ENCODE peak calls at places on chromosomes 6 and 20, in six cellular contexts. One of them, this sample, is unnamed.

GRCh38 chr6:64293298-64293697 is 657.7 kb downstream of the PHF3 start:
- DNase-seq in kidney: no peak
- DNase-seq in testis: no peak
- DNase-seq in AG04450: no peak
- DNase-seq in psoas muscle: no peak
- DNase-seq in aorta: no peak
- DNase-seq in this sample: no peak

GRCh38 chr6:17884501-17885039 is 102.9 kb downstream of the KIF13A start:
- DNase-seq in kidney: no peak
- DNase-seq in testis: no peak
- DNase-seq in AG04450: no peak
- DNase-seq in psoas muscle: no peak
- DNase-seq in aorta: no peak
- DNase-seq in this sample: no peak

GRCh38 chr6:55734256-55734655 is 141.1 kb downstream of the BMP5 start:
- DNase-seq in kidney: no peak
- DNase-seq in testis: no peak
- DNase-seq in AG04450: no peak
- DNase-seq in psoas muscle: no peak
- DNase-seq in aorta: no peak
- DNase-seq in this sample: no peak

GRCh38 chr6:121652726-121653623 is 217.5 kb downstream of the GJA1 start:
- DNase-seq in kidney: no peak
- DNase-seq in testis: no peak
- DNase-seq in AG04450: peak; percentile 63
- DNase-seq in psoas muscle: no peak
- DNase-seq in aorta: no peak
- DNase-seq in this sample: no peak

GRCh38 chr6:155248021-155249001 is 15.5 kb upstream of the CLDN20 start:
- DNase-seq in kidney: no peak
- DNase-seq in testis: peak; percentile 56
- DNase-seq in AG04450: peak; percentile 62
- DNase-seq in psoas muscle: no peak
- DNase-seq in aorta: peak; percentile 66
- DNase-seq in this sample: no peak

GRCh38 chr6:3022765-3023662 is 23.3 kb downstream of the NQO2 start:
- DNase-seq in kidney: no peak
- DNase-seq in testis: no peak
- DNase-seq in AG04450: no peak
- DNase-seq in psoas muscle: no peak
- DNase-seq in aorta: no peak
- DNase-seq in this sample: no peak

GRCh38 chr20:8721098-8721497 is 347.8 kb upstream of the PLCB4 start:
- DNase-seq in kidney: no peak
- DNase-seq in testis: peak; percentile 71
- DNase-seq in AG04450: peak; percentile 47
- DNase-seq in psoas muscle: no peak
- DNase-seq in aorta: no peak
- DNase-seq in this sample: peak; percentile 53

GRCh38 chr6:20991910-20992309 is 457.7 kb downstream of the CDKAL1 start:
- DNase-seq in kidney: no peak
- DNase-seq in testis: no peak
- DNase-seq in AG04450: no peak
- DNase-seq in psoas muscle: no peak
- DNase-seq in aorta: no peak
- DNase-seq in this sample: no peak

GRCh38 chr6:7140631-7141366 is 33.0 kb downstream of the RREB1 start:
- DNase-seq in kidney: peak; percentile 96
- DNase-seq in testis: peak; percentile 94
- DNase-seq in AG04450: no peak
- DNase-seq in psoas muscle: peak; percentile 95
- DNase-seq in aorta: peak; percentile 94
- DNase-seq in this sample: peak; percentile 88

GRCh38 chr6:88982720-88983119 is 19.3 kb upstream of the RNGTT start:
- DNase-seq in kidney: no peak
- DNase-seq in testis: peak; percentile 43
- DNase-seq in AG04450: peak; percentile 43
- DNase-seq in psoas muscle: peak; percentile 69
- DNase-seq in aorta: peak; percentile 65
- DNase-seq in this sample: no peak

GRCh38 chr6:14466278-14466677 is 348.7 kb downstream of the CD83 start:
- DNase-seq in kidney: no peak
- DNase-seq in testis: no peak
- DNase-seq in AG04450: no peak
- DNase-seq in psoas muscle: no peak
- DNase-seq in aorta: no peak
- DNase-seq in this sample: no peak

GRCh38 chr20:18187020-18187419 is 49.4 kb downstream of the KAT14 start:
- DNase-seq in kidney: no peak
- DNase-seq in testis: no peak
- DNase-seq in AG04450: no peak
- DNase-seq in psoas muscle: no peak
- DNase-seq in aorta: no peak
- DNase-seq in this sample: no peak

GRCh38 chr20:59452856-59453255 is 151.5 kb upstream of the PHACTR3 start:
- DNase-seq in kidney: no peak
- DNase-seq in testis: no peak
- DNase-seq in AG04450: no peak
- DNase-seq in psoas muscle: no peak
- DNase-seq in aorta: no peak
- DNase-seq in this sample: no peak

GRCh38 chr6:30013296-30013922 is 47.7 kb upstream of the POLR1H start:
- DNase-seq in kidney: no peak
- DNase-seq in testis: no peak
- DNase-seq in AG04450: no peak
- DNase-seq in psoas muscle: no peak
- DNase-seq in aorta: peak; percentile 50
- DNase-seq in this sample: peak; percentile 64

GRCh38 chr20:354298-354977 is 7.5 kb downstream of the NRSN2 start:
- DNase-seq in kidney: peak; percentile 85
- DNase-seq in testis: peak; percentile 76
- DNase-seq in AG04450: peak; percentile 38
- DNase-seq in psoas muscle: peak; percentile 78
- DNase-seq in aorta: peak; percentile 77
- DNase-seq in this sample: peak; percentile 80

GRCh38 chr20:51541189-51542032 is 1.1 kb downstream of the NFATC2 start:
- DNase-seq in kidney: peak; percentile 89
- DNase-seq in testis: peak; percentile 91
- DNase-seq in AG04450: no peak
- DNase-seq in psoas muscle: peak; percentile 80
- DNase-seq in aorta: peak; percentile 92
- DNase-seq in this sample: no peak

GRCh38 chr6:147063469-147064031 is 140.7 kb upstream of the STXBP5 start:
- DNase-seq in kidney: no peak
- DNase-seq in testis: no peak
- DNase-seq in AG04450: peak; percentile 49
- DNase-seq in psoas muscle: no peak
- DNase-seq in aorta: no peak
- DNase-seq in this sample: no peak

GRCh38 chr6:17497701-17498100 is 102.4 kb upstream of the FAM8A1 start:
- DNase-seq in kidney: no peak
- DNase-seq in testis: no peak
- DNase-seq in AG04450: no peak
- DNase-seq in psoas muscle: no peak
- DNase-seq in aorta: no peak
- DNase-seq in this sample: no peak

GRCh38 chr20:46657137-46657536 is 5.9 kb upstream of the SLC13A3 start:
- DNase-seq in kidney: no peak
- DNase-seq in testis: no peak
- DNase-seq in AG04450: no peak
- DNase-seq in psoas muscle: no peak
- DNase-seq in aorta: no peak
- DNase-seq in this sample: no peak

GRCh38 chr6:168007592-168008338 is 10.3 kb downstream of the KIF25 start:
- DNase-seq in kidney: no peak
- DNase-seq in testis: no peak
- DNase-seq in AG04450: peak; percentile 97
- DNase-seq in psoas muscle: no peak
- DNase-seq in aorta: peak; percentile 66
- DNase-seq in this sample: no peak

GRCh38 chr20:1809611-1810510 is 85.3 kb upstream of the SIRPA start:
- DNase-seq in kidney: no peak
- DNase-seq in testis: no peak
- DNase-seq in AG04450: no peak
- DNase-seq in psoas muscle: no peak
- DNase-seq in aorta: no peak
- DNase-seq in this sample: no peak
- H3K27ac ChIP-seq in kidney: no peak overlapping the region
- H3K27ac ChIP-seq in testis: no peak overlapping the region
- H3K27ac ChIP-seq in AG04450: peak overlapping the region; percentile 80
- H3K27ac ChIP-seq in psoas muscle: no peak overlapping the region
- H3K27ac ChIP-seq in aorta: peak overlapping the region; percentile 55
- H3K27ac ChIP-seq in this sample: no peak overlapping the region

DNA sequence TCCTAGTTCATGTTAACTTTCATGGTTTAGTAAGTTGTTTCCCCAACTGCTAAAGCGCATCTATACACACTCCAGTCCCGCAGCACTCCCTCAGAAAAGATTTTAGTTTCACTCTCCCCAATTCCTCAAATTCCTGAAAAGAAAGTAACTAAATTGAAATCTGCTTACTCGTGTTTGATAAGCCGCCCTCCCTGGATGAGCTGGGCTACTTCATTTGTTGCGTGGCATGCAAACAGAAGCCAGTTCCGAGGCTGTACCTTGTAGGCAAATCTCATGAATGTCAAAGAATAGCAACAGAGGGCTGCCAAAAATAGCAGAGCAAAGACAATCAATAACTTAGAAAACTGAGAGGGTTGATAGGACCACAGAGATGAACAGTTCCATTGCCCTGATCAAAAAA is 16.9 kb downstream of the MPC1 start:
- DNase-seq in kidney: no peak
- DNase-seq in testis: peak; percentile 40
- DNase-seq in AG04450: no peak
- DNase-seq in psoas muscle: no peak
- DNase-seq in aorta: no peak
- DNase-seq in this sample: no peak
- H3K4me3 ChIP-seq in kidney: no peak overlapping the region
- H3K4me3 ChIP-seq in testis: no peak overlapping the region
- H3K4me3 ChIP-seq in AG04450: no peak overlapping the region
- H3K4me3 ChIP-seq in psoas muscle: no peak overlapping the region
- H3K4me3 ChIP-seq in aorta: no peak overlapping the region
- H3K4me3 ChIP-seq in this sample: no peak overlapping the region

DNA sequence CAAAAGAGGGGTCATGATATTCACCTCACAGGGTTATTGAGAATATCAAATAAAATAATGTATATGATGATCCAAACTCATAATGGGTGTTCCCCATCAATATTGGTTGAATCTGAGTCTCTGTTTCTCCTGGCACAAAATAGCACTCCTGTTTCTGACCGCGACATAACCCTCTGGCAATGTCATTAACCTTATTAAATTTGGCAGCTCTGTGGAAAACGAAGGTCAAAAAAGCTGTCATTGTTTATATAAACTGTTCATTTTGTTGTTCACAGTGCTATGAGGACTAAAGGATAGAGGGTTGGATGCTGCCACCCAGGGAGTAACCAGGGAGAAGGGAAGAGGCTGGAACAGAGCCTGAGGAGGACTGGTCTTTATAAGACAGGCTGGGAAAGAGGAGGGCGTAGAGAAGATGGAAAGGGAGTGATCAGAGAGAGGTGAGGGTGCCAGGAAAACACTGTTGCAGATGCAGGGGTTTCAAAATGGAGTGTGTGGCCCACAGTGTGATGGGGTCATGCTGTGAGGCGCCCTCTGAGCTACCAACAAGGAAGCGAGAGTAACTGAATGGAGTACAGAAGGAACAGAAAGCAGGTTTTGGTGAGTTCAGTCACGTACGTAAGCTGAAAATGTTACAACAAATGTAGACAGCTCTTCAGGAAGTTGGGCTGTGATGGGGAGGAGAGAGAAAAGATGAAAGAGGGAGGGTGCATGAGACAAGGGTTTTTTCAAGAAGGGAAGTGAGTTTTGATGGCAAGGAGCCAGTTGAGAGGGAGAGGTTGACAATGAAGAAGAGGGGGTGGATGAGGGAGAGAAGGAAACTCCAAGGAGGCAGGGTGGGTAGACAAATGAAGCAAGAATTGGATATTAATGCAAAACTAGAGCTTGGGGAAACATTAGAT is 251.6 kb upstream of the TAB2 start:
- DNase-seq in kidney: no peak
- DNase-seq in testis: no peak
- DNase-seq in AG04450: no peak
- DNase-seq in psoas muscle: no peak
- DNase-seq in aorta: no peak
- DNase-seq in this sample: no peak
- H3K27ac ChIP-seq in kidney: no peak overlapping the region
- H3K27ac ChIP-seq in testis: no peak overlapping the region
- H3K27ac ChIP-seq in AG04450: no peak overlapping the region
- H3K27ac ChIP-seq in psoas muscle: no peak overlapping the region
- H3K27ac ChIP-seq in aorta: no peak overlapping the region
- H3K27ac ChIP-seq in this sample: no peak overlapping the region

DNA sequence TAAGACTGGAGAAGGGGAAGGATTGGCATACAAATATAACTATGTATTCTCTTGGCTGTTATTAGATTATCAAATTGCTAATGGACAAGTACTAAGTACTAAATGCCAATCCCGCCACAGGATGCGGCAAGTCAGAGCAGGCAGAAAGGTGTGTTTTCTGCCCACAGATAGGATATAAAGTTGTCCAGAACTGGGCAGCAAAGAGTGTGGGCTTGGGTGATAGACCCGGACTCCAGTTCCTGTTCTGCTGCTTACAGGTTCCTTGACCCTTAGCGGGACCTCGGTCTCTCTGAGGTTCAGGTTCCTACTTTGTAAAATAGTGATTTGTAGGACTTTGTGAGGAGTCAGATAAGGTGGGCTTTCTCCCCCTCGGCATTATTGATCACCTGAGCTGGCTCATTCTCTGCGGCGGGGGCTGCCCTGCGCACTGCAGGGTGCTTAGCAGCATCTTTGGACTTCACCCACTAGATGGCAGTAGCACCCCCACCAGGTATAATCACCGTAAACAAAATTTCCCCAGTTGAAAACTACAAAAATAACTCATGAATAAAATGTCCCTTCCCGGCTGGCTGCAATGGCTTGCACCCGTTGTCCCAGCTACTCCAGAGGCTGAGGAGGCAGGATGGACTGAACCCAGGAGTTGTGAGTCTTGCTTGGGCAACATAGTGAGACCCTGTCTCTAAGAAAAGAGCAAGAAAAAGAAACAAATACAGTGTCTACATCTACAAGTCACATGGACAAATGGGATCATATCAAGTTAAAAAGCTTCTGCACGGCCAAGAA is 193.1 kb downstream of the DOK5 start:
- DNase-seq in kidney: no peak
- DNase-seq in testis: peak; percentile 44
- DNase-seq in AG04450: no peak
- DNase-seq in psoas muscle: no peak
- DNase-seq in aorta: no peak
- DNase-seq in this sample: peak; percentile 7
- H3K4me3 ChIP-seq in kidney: peak overlapping the region; percentile 48
- H3K4me3 ChIP-seq in testis: no peak overlapping the region
- H3K4me3 ChIP-seq in AG04450: no peak overlapping the region
- H3K4me3 ChIP-seq in psoas muscle: no peak overlapping the region
- H3K4me3 ChIP-seq in aorta: no peak overlapping the region
- H3K4me3 ChIP-seq in this sample: no peak overlapping the region

GRCh38 chr20:44642203-44643153 is 9.0 kb downstream of the ADA start:
- DNase-seq in kidney: peak; percentile 85
- DNase-seq in testis: peak; percentile 73
- DNase-seq in AG04450: peak; percentile 58
- DNase-seq in psoas muscle: peak; percentile 81
- DNase-seq in aorta: peak; percentile 80
- DNase-seq in this sample: no peak
- H3K27ac ChIP-seq in kidney: peak overlapping the region; percentile 62
- H3K27ac ChIP-seq in testis: peak overlapping the region; percentile 56
- H3K27ac ChIP-seq in AG04450: peak overlapping the region; percentile 65
- H3K27ac ChIP-seq in psoas muscle: peak overlapping the region; percentile 56
- H3K27ac ChIP-seq in aorta: no peak overlapping the region
- H3K27ac ChIP-seq in this sample: no peak overlapping the region

This sample was measured in WERI-Rb-1.